ENCODE peak calls at places on chromosomes 7 and 10, in ten cellular contexts. D, L, P, M, R, Y, T, J, V and K are unnamed samples.

GRCh38 chr7:29857654-29858053 is 51.3 kb downstream of the WIPF3 start:
- DNase-seq in D (no peak), L (no peak), P (no peak), M (no peak), R (no peak), Y (no peak), T (no peak), J (no peak), V (no peak), K (no peak)

GRCh38 chr10:73416571-73416970 is 2.7 kb upstream of the ANXA7 start:
- DNase-seq in D (no peak), L (no peak), P (no peak), M (no peak), R (no peak), Y (no peak), T (no peak), J (no peak), V (no peak), K (no peak)

GRCh38 chr7:33773053-33773452 is 132.3 kb upstream of the BMPER start:
- DNase-seq in D (no peak), L (no peak), P (no peak), M (no peak), R (no peak), Y (no peak), T (no peak), J (no peak), V (no peak), K (no peak)

GRCh38 chr10:6173203-6173602 is 29.5 kb upstream of the PFKFB3 start:
- DNase-seq in D (no peak), L (peak), P (no peak), M (peak), R (no peak), Y (peak), T (no peak), J (no peak), V (no peak), K (no peak)

GRCh38 chr10:1360581-1361164 is 304.5 kb downstream of the WDR37 start:
- DNase-seq in D (no peak), L (no peak), P (no peak), M (no peak), R (no peak), Y (no peak), T (no peak), J (no peak), V (no peak), K (no peak)

GRCh38 chr7:74033372-74034311 is 5.7 kb downstream of the ELN start:
- DNase-seq in D (peak), L (no peak), P (no peak), M (no peak), R (no peak), Y (no peak), T (no peak), J (no peak), V (no peak), K (no peak)

GRCh38 chr10:10307551-10307950 is 710.1 kb upstream of the CELF2 start:
- DNase-seq in D (no peak), L (no peak), P (no peak), M (no peak), R (no peak), Y (no peak), T (no peak), J (no peak), V (no peak), K (no peak)

GRCh38 chr10:25493122-25493893 is 318.5 kb downstream of the GPR158 start:
- DNase-seq in D (no peak), L (no peak), P (peak), M (no peak), R (no peak), Y (no peak), T (no peak), J (no peak), V (no peak), K (no peak)

GRCh38 chr7:44291733-44292395 is 33.5 kb downstream of the CAMK2B start:
- DNase-seq in D (no peak), L (no peak), P (peak), M (no peak), R (no peak), Y (no peak), T (no peak), J (no peak), V (no peak), K (no peak)

GRCh38 chr7:111735661-111736323 is 173.5 kb upstream of the IMMP2L start:
- DNase-seq in D (peak), L (peak), P (peak), M (peak), R (peak), Y (peak), T (peak), J (no peak), V (peak), K (no peak)

GRCh38 chr7:151452141-151452571 is 12.2 kb upstream of the CRYGN start:
- DNase-seq in D (no peak), L (no peak), P (no peak), M (no peak), R (no peak), Y (no peak), T (no peak), J (no peak), V (no peak), K (no peak)

GRCh38 chr7:45072131-45073030 is 16.4 kb downstream of the NACAD start:
- DNase-seq in D (no peak), L (no peak), P (no peak), M (no peak), R (no peak), Y (no peak), T (no peak), J (no peak), V (no peak), K (no peak)